ENCODE peak calls at places on chromosomes 16 and 17, in nine cellular contexts. One of them, this sample, is unnamed.

GRCh38 chr17:57357392-57357784 is 101.1 kb downstream of the MSI2 start:
- DNase-seq in heart left ventricle: peak
- DNase-seq in GM12892: no peak
- DNase-seq in esophagus squamous epithelium: no peak
- DNase-seq in GM12878: no peak
- DNase-seq in A549: no peak
- DNase-seq in lower leg skin: no peak
- DNase-seq in IMR-90: no peak
- DNase-seq in spleen: no peak
- DNase-seq in this sample: peak

GRCh38 chr16:85372627-85373372 is 240.3 kb upstream of the GSE1 start:
- DNase-seq in heart left ventricle: no peak
- DNase-seq in lower leg skin: no peak
- DNase-seq in GM12878: no peak
- DNase-seq in A549: peak
- DNase-seq in GM12892: no peak
- DNase-seq in IMR-90: peak
- DNase-seq in esophagus squamous epithelium: no peak
- DNase-seq in spleen: no peak
- DNase-seq in this sample: peak

GRCh38 chr16:85428899-85429775 is 184.0 kb upstream of the GSE1 start:
- DNase-seq in A549: no peak
- DNase-seq in IMR-90: no peak
- DNase-seq in spleen: peak
- DNase-seq in GM12878: no peak
- DNase-seq in GM12892: no peak
- DNase-seq in lower leg skin: peak
- DNase-seq in heart left ventricle: peak
- DNase-seq in esophagus squamous epithelium: no peak
- DNase-seq in this sample: peak

GRCh38 chr16:85610059-85610445 is 3.1 kb upstream of the GSE1 start:
- DNase-seq in IMR-90: no peak
- DNase-seq in lower leg skin: no peak
- DNase-seq in A549: no peak
- DNase-seq in heart left ventricle: no peak
- DNase-seq in esophagus squamous epithelium: no peak
- DNase-seq in GM12878: no peak
- DNase-seq in GM12892: no peak
- DNase-seq in spleen: peak
- DNase-seq in this sample: no peak

GRCh38 chr17:49694847-49695697 is 12.7 kb downstream of the SLC35B1 start:
- DNase-seq in GM12892: peak
- DNase-seq in heart left ventricle: no peak
- DNase-seq in IMR-90: no peak
- DNase-seq in GM12878: no peak
- DNase-seq in lower leg skin: peak
- DNase-seq in spleen: peak
- DNase-seq in A549: peak
- DNase-seq in esophagus squamous epithelium: no peak
- DNase-seq in this sample: peak

GRCh38 chr17:62906881-62907280 is 59.2 kb upstream of the TANC2 start:
- DNase-seq in GM12878: no peak
- DNase-seq in spleen: no peak
- DNase-seq in heart left ventricle: no peak
- DNase-seq in IMR-90: no peak
- DNase-seq in esophagus squamous epithelium: no peak
- DNase-seq in GM12892: no peak
- DNase-seq in lower leg skin: no peak
- DNase-seq in A549: no peak
- DNase-seq in this sample: no peak

GRCh38 chr17:63984651-63985386 is 12.1 kb upstream of the SCN4A start:
- DNase-seq in A549: peak
- DNase-seq in heart left ventricle: peak
- DNase-seq in esophagus squamous epithelium: no peak
- DNase-seq in GM12878: no peak
- DNase-seq in IMR-90: peak
- DNase-seq in lower leg skin: peak
- DNase-seq in spleen: no peak
- DNase-seq in GM12892: no peak
- DNase-seq in this sample: no peak

GRCh38 chr17:45018514-45019176 is 32.8 kb downstream of the DCAKD start:
- DNase-seq in GM12878: no peak
- DNase-seq in spleen: no peak
- DNase-seq in A549: no peak
- DNase-seq in esophagus squamous epithelium: no peak
- DNase-seq in heart left ventricle: no peak
- DNase-seq in IMR-90: peak
- DNase-seq in lower leg skin: no peak
- DNase-seq in GM12892: no peak
- DNase-seq in this sample: no peak

GRCh38 chr17:28717578-28718316 is at the start of gene RAB34:
- DNase-seq in IMR-90: peak
- DNase-seq in esophagus squamous epithelium: no peak
- DNase-seq in GM12878: no peak
- DNase-seq in spleen: peak
- DNase-seq in lower leg skin: peak
- DNase-seq in GM12892: no peak
- DNase-seq in heart left ventricle: peak
- DNase-seq in A549: peak
- DNase-seq in this sample: no peak

GRCh38 chr17:29582254-29582765 is 7.1 kb downstream of the GIT1 start:
- DNase-seq in IMR-90: no peak
- DNase-seq in esophagus squamous epithelium: no peak
- DNase-seq in lower leg skin: no peak
- DNase-seq in GM12892: no peak
- DNase-seq in heart left ventricle: peak
- DNase-seq in A549: no peak
- DNase-seq in GM12878: no peak
- DNase-seq in spleen: peak
- DNase-seq in this sample: no peak

GRCh38 chr17:63751806-63752205 is 10.2 kb upstream of the STRADA start:
- DNase-seq in GM12878: no peak
- DNase-seq in esophagus squamous epithelium: no peak
- DNase-seq in spleen: no peak
- DNase-seq in heart left ventricle: no peak
- DNase-seq in GM12892: no peak
- DNase-seq in IMR-90: no peak
- DNase-seq in A549: no peak
- DNase-seq in lower leg skin: no peak
- DNase-seq in this sample: no peak

GRCh38 chr17:34669511-34669910 is 90.1 kb downstream of the TMEM132E start:
- DNase-seq in GM12892: no peak
- DNase-seq in heart left ventricle: no peak
- DNase-seq in esophagus squamous epithelium: no peak
- DNase-seq in spleen: no peak
- DNase-seq in A549: no peak
- DNase-seq in GM12878: no peak
- DNase-seq in lower leg skin: peak
- DNase-seq in IMR-90: no peak
- DNase-seq in this sample: no peak

GRCh38 chr17:77352441-77352840 is 211.7 kb downstream of the SEC14L1 start:
- DNase-seq in esophagus squamous epithelium: no peak
- DNase-seq in spleen: no peak
- DNase-seq in GM12892: no peak
- DNase-seq in IMR-90: no peak
- DNase-seq in GM12878: no peak
- DNase-seq in A549: no peak
- DNase-seq in heart left ventricle: no peak
- DNase-seq in lower leg skin: peak
- DNase-seq in this sample: no peak

GRCh38 chr16:3152022-3152272 is 17.1 kb downstream of the ZNF213 start:
- DNase-seq in GM12892: no peak
- DNase-seq in IMR-90: no peak
- DNase-seq in lower leg skin: no peak
- DNase-seq in spleen: no peak
- DNase-seq in GM12878: no peak
- DNase-seq in heart left ventricle: no peak
- DNase-seq in A549: no peak
- DNase-seq in esophagus squamous epithelium: no peak
- DNase-seq in this sample: no peak

GRCh38 chr16:3152273-3153076 is 17.6 kb downstream of the ZNF213 start:
- DNase-seq in spleen: peak
- DNase-seq in lower leg skin: peak
- DNase-seq in GM12878: peak
- DNase-seq in esophagus squamous epithelium: no peak
- DNase-seq in A549: peak
- DNase-seq in GM12892: no peak
- DNase-seq in IMR-90: peak
- DNase-seq in heart left ventricle: peak
- DNase-seq in this sample: peak

GRCh38 chr16:3149193-3149530 is 14.3 kb downstream of the ZNF213 start:
- DNase-seq in A549: no peak
- DNase-seq in IMR-90: no peak
- DNase-seq in GM12892: no peak
- DNase-seq in GM12878: no peak
- DNase-seq in lower leg skin: no peak
- DNase-seq in spleen: peak
- DNase-seq in esophagus squamous epithelium: no peak
- DNase-seq in heart left ventricle: no peak
- DNase-seq in this sample: no peak

GRCh38 chr16:3149630-3150345 is 15.0 kb downstream of the ZNF213 start:
- DNase-seq in GM12878: no peak
- DNase-seq in lower leg skin: peak
- DNase-seq in GM12892: peak
- DNase-seq in esophagus squamous epithelium: no peak
- DNase-seq in heart left ventricle: peak
- DNase-seq in IMR-90: peak
- DNase-seq in A549: peak
- DNase-seq in spleen: peak
- DNase-seq in this sample: peak

GRCh38 chr16:3150346-3151218 is 15.8 kb downstream of the ZNF213 start:
- DNase-seq in IMR-90: peak
- DNase-seq in GM12892: peak
- DNase-seq in esophagus squamous epithelium: peak
- DNase-seq in heart left ventricle: peak
- DNase-seq in lower leg skin: peak
- DNase-seq in GM12878: peak
- DNase-seq in spleen: peak
- DNase-seq in A549: peak
- DNase-seq in this sample: peak
- TF ChIP-seq POLR2A in IMR-90: no peak
- TF ChIP-seq POLR2A in GM12892: no peak
- TF ChIP-seq POLR2A in esophagus squamous epithelium: no peak
- TF ChIP-seq POLR2A in heart left ventricle: no peak
- TF ChIP-seq POLR2A in lower leg skin: no peak
- TF ChIP-seq POLR2A in GM12878: no peak
- TF ChIP-seq POLR2A in spleen: no peak
- TF ChIP-seq POLR2A in A549: no peak
- TF ChIP-seq POLR2A in this sample: no peak

GRCh38 chr17:72575542-72576233 is 454.9 kb downstream of the SOX9 start:
- DNase-seq in spleen: no peak
- DNase-seq in GM12892: no peak
- DNase-seq in lower leg skin: no peak
- DNase-seq in esophagus squamous epithelium: no peak
- DNase-seq in GM12878: no peak
- DNase-seq in heart left ventricle: no peak
- DNase-seq in A549: no peak
- DNase-seq in IMR-90: no peak
- DNase-seq in this sample: no peak

GRCh38 chr17:72576289-72576759 is 455.5 kb downstream of the SOX9 start:
- DNase-seq in heart left ventricle: no peak
- DNase-seq in spleen: no peak
- DNase-seq in esophagus squamous epithelium: no peak
- DNase-seq in A549: no peak
- DNase-seq in IMR-90: no peak
- DNase-seq in GM12878: no peak
- DNase-seq in lower leg skin: no peak
- DNase-seq in GM12892: no peak
- DNase-seq in this sample: no peak

GRCh38 chr17:72579990-72580320 is 459.1 kb downstream of the SOX9 start:
- DNase-seq in lower leg skin: no peak
- DNase-seq in esophagus squamous epithelium: no peak
- DNase-seq in heart left ventricle: no peak
- DNase-seq in GM12878: no peak
- DNase-seq in A549: no peak
- DNase-seq in spleen: peak
- DNase-seq in GM12892: no peak
- DNase-seq in IMR-90: no peak
- DNase-seq in this sample: no peak

GRCh38 chr17:72578817-72579470 is 458.1 kb downstream of the SOX9 start:
- DNase-seq in esophagus squamous epithelium: no peak
- DNase-seq in spleen: peak
- DNase-seq in GM12892: no peak
- DNase-seq in lower leg skin: no peak
- DNase-seq in A549: no peak
- DNase-seq in GM12878: no peak
- DNase-seq in heart left ventricle: no peak
- DNase-seq in IMR-90: no peak
- DNase-seq in this sample: no peak

GRCh38 chr17:72580321-72581127 is 459.7 kb downstream of the SOX9 start:
- DNase-seq in lower leg skin: no peak
- DNase-seq in heart left ventricle: no peak
- DNase-seq in GM12892: no peak
- DNase-seq in A549: peak
- DNase-seq in IMR-90: no peak
- DNase-seq in spleen: peak
- DNase-seq in GM12878: no peak
- DNase-seq in esophagus squamous epithelium: no peak
- DNase-seq in this sample: peak
- TF ChIP-seq POLR2A in lower leg skin: no peak
- TF ChIP-seq POLR2A in heart left ventricle: no peak
- TF ChIP-seq POLR2A in GM12892: no peak
- TF ChIP-seq POLR2A in A549: no peak
- TF ChIP-seq POLR2A in IMR-90: no peak
- TF ChIP-seq POLR2A in spleen: no peak
- TF ChIP-seq POLR2A in GM12878: no peak
- TF ChIP-seq POLR2A in esophagus squamous epithelium: no peak
- TF ChIP-seq POLR2A in this sample: peak

GRCh38 chr16:72947379-72948237 is 100.3 kb downstream of the ZFHX3 start:
- DNase-seq in IMR-90: no peak
- DNase-seq in GM12878: no peak
- DNase-seq in A549: no peak
- DNase-seq in heart left ventricle: no peak
- DNase-seq in lower leg skin: no peak
- DNase-seq in spleen: peak
- DNase-seq in esophagus squamous epithelium: no peak
- DNase-seq in GM12892: no peak
- DNase-seq in this sample: peak
- TF ChIP-seq POLR2A in IMR-90: no peak
- TF ChIP-seq POLR2A in GM12878: no peak
- TF ChIP-seq POLR2A in A549: no peak
- TF ChIP-seq POLR2A in heart left ventricle: no peak
- TF ChIP-seq POLR2A in lower leg skin: no peak
- TF ChIP-seq POLR2A in spleen: no peak
- TF ChIP-seq POLR2A in esophagus squamous epithelium: no peak
- TF ChIP-seq POLR2A in GM12892: no peak
- TF ChIP-seq POLR2A in this sample: no peak

DNA sequence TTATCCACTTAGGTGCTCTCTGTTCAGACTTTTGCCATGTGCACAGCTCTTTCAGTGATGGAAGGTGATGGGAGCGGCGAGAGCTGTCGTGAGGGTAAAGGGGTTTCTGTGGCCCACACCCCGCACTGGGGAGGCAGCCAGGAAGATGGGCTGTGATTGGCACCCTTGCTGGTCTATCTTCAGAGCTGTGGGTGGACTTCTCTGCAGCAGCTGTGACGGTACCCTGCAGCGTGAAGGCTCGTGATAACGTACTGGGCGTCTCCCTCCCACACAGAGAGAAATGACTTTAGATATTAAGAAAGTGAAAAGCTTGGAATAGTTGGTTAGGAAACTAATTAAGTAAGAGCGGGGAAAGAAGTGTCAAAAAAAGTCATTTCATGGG is 45.8 kb downstream of the MPRIP start:
- DNase-seq in A549: no peak
- DNase-seq in GM12892: no peak
- DNase-seq in lower leg skin: peak
- DNase-seq in esophagus squamous epithelium: no peak
- DNase-seq in GM12878: no peak
- DNase-seq in heart left ventricle: no peak
- DNase-seq in IMR-90: no peak
- DNase-seq in spleen: peak
- DNase-seq in this sample: no peak
- TF ChIP-seq POLR2A in A549: no peak
- TF ChIP-seq POLR2A in GM12892: no peak
- TF ChIP-seq POLR2A in lower leg skin: no peak
- TF ChIP-seq POLR2A in esophagus squamous epithelium: no peak
- TF ChIP-seq POLR2A in GM12878: no peak
- TF ChIP-seq POLR2A in heart left ventricle: no peak
- TF ChIP-seq POLR2A in IMR-90: no peak
- TF ChIP-seq POLR2A in spleen: no peak
- TF ChIP-seq POLR2A in this sample: no peak